ENCODE peak calls at places on chromosomes 7 and 10, in seven cellular contexts. Y is ovary; Q is suprapubic skin; W is GM13976; A is CD8-positive, alpha-beta T cell; G is fibroblast of the aortic adventitia; I is lung. M is an unnamed sample.

GRCh38 chr7:42285383-42285824 is 48.4 kb upstream of the GLI3 start:
- DNase-seq in Y (no peak), Q (no peak), W (no peak), A (no peak), G (no peak), I (no peak), M (no peak)

GRCh38 chr7:140059288-140060242 is 3.2 kb downstream of the PARP12 start:
- DNase-seq in Y (peak; percentile 74), Q (no peak), W (no peak), A (no peak), G (peak; percentile 98), I (peak; percentile 78), M (peak; percentile 92)

GRCh38 chr10:103852856-103853255 is 2.5 kb downstream of the SH3PXD2A start:
- DNase-seq in Y (no peak), Q (peak; percentile 71), W (no peak), A (no peak), G (peak; percentile 71), I (no peak), M (no peak)

GRCh38 chr7:105268056-105268455 is 120.7 kb downstream of the SRPK2 start:
- DNase-seq in Y (no peak), Q (no peak), W (no peak), A (no peak), G (peak; percentile 69), I (no peak), M (peak; percentile 85)

GRCh38 chr10:15843705-15844104 is 16.6 kb downstream of the MINDY3 start:
- DNase-seq in Y (no peak), Q (no peak), W (no peak), A (no peak), G (no peak), I (no peak), M (no peak)

GRCh38 chr10:113362645-113363091 is 190.2 kb upstream of the HABP2 start:
- DNase-seq in Y (peak; percentile 19), Q (no peak), W (no peak), A (no peak), G (peak; percentile 81), I (no peak), M (peak; percentile 58)

GRCh38 chr7:44213872-44214595 is 13.3 kb downstream of the YKT6 start:
- DNase-seq in Y (peak; percentile 3), Q (peak; percentile 38), W (peak; percentile 77), A (no peak), G (peak; percentile 48), I (no peak), M (peak; percentile 49)

GRCh38 chr7:100489824-100490223 is 6.1 kb downstream of the NYAP1 start:
- DNase-seq in Y (peak; percentile 79), Q (no peak), W (peak; percentile 87), A (no peak), G (peak; percentile 86), I (no peak), M (peak; percentile 86)

GRCh38 chr10:77156406-77156879 is 481.2 kb downstream of the KCNMA1 start:
- DNase-seq in Y (no peak), Q (no peak), W (no peak), A (no peak), G (peak; percentile 90), I (no peak), M (peak; percentile 68)

GRCh38 chr10:110827410-110827809 is 44.3 kb upstream of the PDCD4 start:
- DNase-seq in Y (no peak), Q (no peak), W (no peak), A (no peak), G (peak; percentile 69), I (no peak), M (peak; percentile 51)

GRCh38 chr7:38801786-38802185 is 107.2 kb downstream of the VPS41 start:
- DNase-seq in Y (no peak), Q (no peak), W (no peak), A (no peak), G (peak; percentile 54), I (no peak), M (no peak)

GRCh38 chr7:90931996-90932912 is 332.0 kb upstream of the FZD1 start:
- DNase-seq in Y (no peak), Q (no peak), W (peak; percentile 64), A (no peak), G (no peak), I (no peak), M (no peak)

GRCh38 chr7:73920406-73921134 is 59.6 kb downstream of the TMEM270 start:
- DNase-seq in Y (no peak), Q (peak; percentile 63), W (no peak), A (no peak), G (no peak), I (no peak), M (no peak)

GRCh38 chr7:117807688-117808087 is 65.6 kb downstream of the CTTNBP2 start:
- DNase-seq in Y (no peak), Q (no peak), W (no peak), A (no peak), G (no peak), I (no peak), M (no peak)

GRCh38 chr7:151271699-151272355 is 23.3 kb upstream of the SMARCD3 start:
- DNase-seq in Y (no peak), Q (peak; percentile 91), W (no peak), A (no peak), G (peak; percentile 70), I (peak; percentile 73), M (no peak)

GRCh38 chr10:6987536-6987945 is 407.5 kb upstream of the PRKCQ start:
- DNase-seq in Y (no peak), Q (no peak), W (no peak), A (no peak), G (no peak), I (no peak), M (no peak)

GRCh38 chr7:128860158-128861073 is 2.2 kb upstream of the ATP6V1F start:
- DNase-seq in Y (no peak), Q (no peak), W (no peak), A (no peak), G (peak; percentile 77), I (no peak), M (peak; percentile 64)

GRCh38 chr10:3169271-3169670 is 3.3 kb downstream of the PITRM1 start:
- DNase-seq in Y (no peak), Q (no peak), W (no peak), A (no peak), G (no peak), I (no peak), M (no peak)

GRCh38 chr10:102713483-102713813 is 749 bp downstream of the ARL3 start:
- DNase-seq in Y (no peak), Q (no peak), W (no peak), A (no peak), G (no peak), I (no peak), M (no peak)

GRCh38 chr10:21953585-21954057 is 49.9 kb downstream of the DNAJC1 start:
- DNase-seq in Y (no peak), Q (no peak), W (peak; percentile 50), A (no peak), G (peak; percentile 74), I (no peak), M (peak; percentile 17)

GRCh38 chr7:50304911-50305621 is 550 bp downstream of the IKZF1 start:
- DNase-seq in Y (no peak), Q (no peak), W (peak; percentile 53), A (no peak), G (no peak), I (no peak), M (no peak)

GRCh38 chr7:36262286-36262685 is 109.2 kb downstream of the EEPD1 start:
- DNase-seq in Y (no peak), Q (no peak), W (no peak), A (no peak), G (no peak), I (no peak), M (no peak)

GRCh38 chr7:134777470-134777869 is 2.0 kb upstream of the CALD1 start:
- DNase-seq in Y (no peak), Q (no peak), W (no peak), A (no peak), G (no peak), I (no peak), M (no peak)

GRCh38 chr7:21568762-21569161 is 25.9 kb downstream of the DNAH11 start:
- DNase-seq in Y (no peak), Q (no peak), W (no peak), A (no peak), G (no peak), I (no peak), M (no peak)

GRCh38 chr10:20004087-20004523 is 187.9 kb downstream of the PLXDC2 start:
- DNase-seq in Y (peak; percentile 26), Q (no peak), W (no peak), A (no peak), G (peak; percentile 39), I (peak; percentile 44), M (no peak)

GRCh38 chr10:69839696-69840345 is 38.1 kb downstream of the COL13A1 start:
- DNase-seq in Y (no peak), Q (no peak), W (no peak), A (no peak), G (no peak), I (no peak), M (peak; percentile 79)

GRCh38 chr7:98872328-98872924 is 2.6 kb upstream of the TMEM130 start:
- DNase-seq in Y (no peak), Q (peak; percentile 6), W (peak; percentile 57), A (no peak), G (no peak), I (no peak), M (peak; percentile 16)
- TF ChIP-seq CTCF in Y (no peak), Q (no peak), W (peak; percentile 11), A (no peak), G (peak; percentile 18), I (no peak), M (peak; percentile 75)

GRCh38 chr10:118054383-118054782 is 7.6 kb upstream of the RAB11FIP2 start:
- DNase-seq in Y (no peak), Q (no peak), W (no peak), A (no peak), G (no peak), I (no peak), M (no peak)
- TF ChIP-seq CTCF in Y (no peak), Q (no peak), W (no peak), A (no peak), G (no peak), I (no peak), M (no peak)

GRCh38 chr7:31003721-31004120 is 40.0 kb downstream of the GHRHR start:
- DNase-seq in Y (no peak), Q (no peak), W (no peak), A (no peak), G (peak; percentile 27), I (no peak), M (no peak)
- TF ChIP-seq CTCF in Y (no peak), Q (no peak), W (no peak), A (no peak), G (no peak), I (no peak), M (no peak)

DNA sequence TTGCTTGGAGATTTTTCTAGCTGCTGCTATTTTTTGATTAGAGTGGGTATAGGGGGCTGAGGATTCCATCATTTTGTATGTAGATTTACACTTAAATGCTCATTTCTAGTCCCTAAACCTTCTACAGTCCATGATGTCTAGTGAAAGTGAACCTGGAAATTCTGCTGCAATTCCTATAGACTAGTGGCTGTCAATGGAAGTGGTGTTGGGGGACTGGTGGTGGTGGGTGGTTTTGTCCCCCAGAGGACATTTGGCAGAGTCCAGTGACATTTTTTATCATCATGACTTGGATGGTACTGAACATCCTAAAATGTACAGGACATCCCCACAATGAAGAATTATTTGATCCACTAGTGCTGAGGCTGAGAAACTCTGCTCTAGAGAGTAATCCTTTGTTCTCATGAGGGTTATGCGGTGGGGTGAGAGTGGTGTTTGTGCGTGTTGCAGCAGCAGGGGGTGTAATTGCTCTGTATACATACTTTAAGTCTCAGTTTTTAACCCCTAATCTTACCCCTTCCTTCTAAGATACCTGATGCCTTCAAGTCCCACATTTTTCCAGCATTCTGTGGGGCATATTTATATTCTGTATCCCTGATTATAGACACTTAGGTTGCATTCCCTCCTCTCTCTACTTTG is 35.0 kb downstream of the KIF11 start:
- DNase-seq in Y (no peak), Q (no peak), W (no peak), A (no peak), G (peak; percentile 9), I (no peak), M (no peak)
- TF ChIP-seq CTCF in Y (no peak), Q (no peak), W (no peak), A (no peak), G (peak; percentile 1), I (no peak), M (peak; percentile 17)

GRCh38 chr10:125160856-125161569 is 650 bp upstream of the CTBP2 start:
- DNase-seq in Y (peak; percentile 83), Q (peak; percentile 88), W (peak; percentile 68), A (no peak), G (peak; percentile 80), I (peak; percentile 73), M (peak; percentile 74)
- TF ChIP-seq CTCF in Y (peak; percentile 39), Q (peak; percentile 52), W (peak; percentile 7), A (no peak), G (peak; percentile 66), I (no peak), M (no peak)